ENCODE peak calls at places on chromosomes 5 and 9, in seven cellular contexts. One of them, this sample, is unnamed.

GRCh38 chr5:80070338-80071056 is 35.3 kb downstream of the THBS4 start:
- DNase-seq in IMR-90: peak
- DNase-seq in right atrium auricular region: peak
- DNase-seq in testis: no peak
- DNase-seq in bronchial epithelial cell: no peak
- DNase-seq in heart left ventricle: no peak
- DNase-seq in type B pancreatic cell: no peak
- DNase-seq in this sample: no peak

GRCh38 chr5:63963926-63964325 is 1.7 kb upstream of the HTR1A start:
- DNase-seq in IMR-90: no peak
- DNase-seq in right atrium auricular region: no peak
- DNase-seq in testis: no peak
- DNase-seq in bronchial epithelial cell: peak
- DNase-seq in heart left ventricle: no peak
- DNase-seq in type B pancreatic cell: no peak
- DNase-seq in this sample: no peak

GRCh38 chr9:116002624-116003023 is 151.0 kb upstream of the PAPPA start:
- DNase-seq in IMR-90: no peak
- DNase-seq in right atrium auricular region: no peak
- DNase-seq in testis: no peak
- DNase-seq in bronchial epithelial cell: peak
- DNase-seq in heart left ventricle: no peak
- DNase-seq in type B pancreatic cell: no peak
- DNase-seq in this sample: no peak

GRCh38 chr9:121774715-121775613 is 123.5 kb downstream of the DAB2IP start:
- DNase-seq in IMR-90: no peak
- DNase-seq in right atrium auricular region: no peak
- DNase-seq in testis: no peak
- DNase-seq in bronchial epithelial cell: no peak
- DNase-seq in heart left ventricle: peak
- DNase-seq in type B pancreatic cell: no peak
- DNase-seq in this sample: no peak

GRCh38 chr9:14362175-14362574 is 48.2 kb upstream of the NFIB start:
- DNase-seq in IMR-90: peak
- DNase-seq in right atrium auricular region: no peak
- DNase-seq in testis: no peak
- DNase-seq in bronchial epithelial cell: no peak
- DNase-seq in heart left ventricle: no peak
- DNase-seq in type B pancreatic cell: no peak
- DNase-seq in this sample: no peak

GRCh38 chr5:149730620-149731331 is 666 bp downstream of the PPARGC1B start:
- DNase-seq in IMR-90: no peak
- DNase-seq in right atrium auricular region: no peak
- DNase-seq in testis: peak
- DNase-seq in bronchial epithelial cell: no peak
- DNase-seq in heart left ventricle: peak
- DNase-seq in type B pancreatic cell: peak
- DNase-seq in this sample: no peak

GRCh38 chr5:96331210-96331609 is 101.8 kb downstream of the PCSK1 start:
- DNase-seq in IMR-90: no peak
- DNase-seq in right atrium auricular region: no peak
- DNase-seq in testis: no peak
- DNase-seq in bronchial epithelial cell: peak
- DNase-seq in heart left ventricle: no peak
- DNase-seq in type B pancreatic cell: no peak
- DNase-seq in this sample: no peak

GRCh38 chr5:174828786-174829510 is 104.6 kb downstream of the MSX2 start:
- DNase-seq in IMR-90: no peak
- DNase-seq in right atrium auricular region: no peak
- DNase-seq in testis: no peak
- DNase-seq in bronchial epithelial cell: no peak
- DNase-seq in heart left ventricle: no peak
- DNase-seq in type B pancreatic cell: no peak
- DNase-seq in this sample: no peak

GRCh38 chr9:3525088-3525835 is 539 bp downstream of the RFX3 start:
- DNase-seq in IMR-90: no peak
- DNase-seq in right atrium auricular region: peak
- DNase-seq in testis: no peak
- DNase-seq in bronchial epithelial cell: no peak
- DNase-seq in heart left ventricle: peak
- DNase-seq in type B pancreatic cell: peak
- DNase-seq in this sample: no peak

GRCh38 chr9:130587921-130588320 is 8.5 kb downstream of the FUBP3 start:
- DNase-seq in IMR-90: no peak
- DNase-seq in right atrium auricular region: no peak
- DNase-seq in testis: peak
- DNase-seq in bronchial epithelial cell: no peak
- DNase-seq in heart left ventricle: no peak
- DNase-seq in type B pancreatic cell: no peak
- DNase-seq in this sample: no peak

GRCh38 chr5:135085936-135086235 is 51.9 kb upstream of the PITX1 start:
- DNase-seq in IMR-90: no peak
- DNase-seq in right atrium auricular region: no peak
- DNase-seq in testis: no peak
- DNase-seq in bronchial epithelial cell: no peak
- DNase-seq in heart left ventricle: no peak
- DNase-seq in type B pancreatic cell: no peak
- DNase-seq in this sample: peak

GRCh38 chr9:110687497-110687896 is 18.9 kb downstream of the MUSK start:
- DNase-seq in IMR-90: no peak
- DNase-seq in right atrium auricular region: no peak
- DNase-seq in testis: no peak
- DNase-seq in bronchial epithelial cell: peak
- DNase-seq in heart left ventricle: no peak
- DNase-seq in type B pancreatic cell: no peak
- DNase-seq in this sample: no peak

GRCh38 chr9:105865315-105865714 is 171.0 kb downstream of the TMEM38B start:
- DNase-seq in IMR-90: no peak
- DNase-seq in right atrium auricular region: no peak
- DNase-seq in testis: no peak
- DNase-seq in bronchial epithelial cell: no peak
- DNase-seq in heart left ventricle: no peak
- DNase-seq in type B pancreatic cell: no peak
- DNase-seq in this sample: no peak

GRCh38 chr5:171270136-171270535 is 38.9 kb upstream of the TLX3 start:
- DNase-seq in IMR-90: peak
- DNase-seq in right atrium auricular region: no peak
- DNase-seq in testis: no peak
- DNase-seq in bronchial epithelial cell: no peak
- DNase-seq in heart left ventricle: no peak
- DNase-seq in type B pancreatic cell: no peak
- DNase-seq in this sample: no peak

GRCh38 chr9:129777769-129778130 is 24.9 kb upstream of the PTGES start:
- DNase-seq in IMR-90: no peak
- DNase-seq in right atrium auricular region: no peak
- DNase-seq in testis: no peak
- DNase-seq in bronchial epithelial cell: no peak
- DNase-seq in heart left ventricle: no peak
- DNase-seq in type B pancreatic cell: no peak
- DNase-seq in this sample: peak

GRCh38 chr5:134445841-134446818 is 34.4 kb upstream of the CDKN2AIPNL start:
- DNase-seq in IMR-90: no peak
- DNase-seq in right atrium auricular region: no peak
- DNase-seq in testis: no peak
- DNase-seq in bronchial epithelial cell: no peak
- DNase-seq in heart left ventricle: no peak
- DNase-seq in type B pancreatic cell: no peak
- DNase-seq in this sample: no peak

GRCh38 chr9:78278177-78278777 is 18.6 kb upstream of the PSAT1 start:
- DNase-seq in IMR-90: peak
- DNase-seq in right atrium auricular region: no peak
- DNase-seq in testis: no peak
- DNase-seq in bronchial epithelial cell: peak
- DNase-seq in heart left ventricle: no peak
- DNase-seq in type B pancreatic cell: no peak
- DNase-seq in this sample: no peak

GRCh38 chr5:54296386-54296785 is 14.0 kb downstream of the ARL15 start:
- DNase-seq in IMR-90: no peak
- DNase-seq in right atrium auricular region: no peak
- DNase-seq in testis: no peak
- DNase-seq in bronchial epithelial cell: no peak
- DNase-seq in heart left ventricle: no peak
- DNase-seq in type B pancreatic cell: no peak
- DNase-seq in this sample: no peak

DNA sequence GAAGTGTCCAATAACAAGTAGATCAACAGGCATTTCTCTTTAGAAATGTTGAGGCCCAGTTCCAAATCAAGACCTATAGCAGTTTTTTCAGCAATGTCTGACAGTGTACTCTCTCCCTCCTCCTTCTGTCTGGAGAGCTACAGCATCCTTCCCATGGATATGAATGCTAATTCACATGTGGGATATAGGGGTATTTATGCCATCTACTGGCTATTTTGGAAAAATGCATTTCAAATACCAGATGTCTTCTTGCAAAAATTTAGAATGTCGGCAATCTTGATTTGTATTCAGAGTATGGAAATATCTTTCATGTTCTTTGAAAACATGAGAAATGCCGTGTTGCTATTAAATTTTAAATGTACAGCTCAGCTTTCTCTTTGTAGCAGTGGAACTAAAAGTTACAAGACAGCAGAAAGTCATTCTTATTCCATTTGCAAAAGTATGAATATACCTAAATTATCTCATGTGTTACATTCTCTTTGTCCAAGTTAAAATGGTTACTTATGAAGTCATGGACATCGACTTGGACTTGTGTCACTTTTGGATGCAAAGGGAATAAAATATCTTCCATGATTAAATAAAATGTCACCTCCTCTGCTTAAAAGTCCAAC is 647.8 kb downstream of the TAF11L14 start:
- DNase-seq in IMR-90: peak
- DNase-seq in right atrium auricular region: no peak
- DNase-seq in testis: no peak
- DNase-seq in bronchial epithelial cell: peak
- DNase-seq in heart left ventricle: no peak
- DNase-seq in type B pancreatic cell: no peak
- DNase-seq in this sample: no peak
- TF ChIP-seq CTCF in IMR-90: peak
- TF ChIP-seq CTCF in right atrium auricular region: no peak
- TF ChIP-seq CTCF in testis: no peak
- TF ChIP-seq CTCF in bronchial epithelial cell: peak
- TF ChIP-seq CTCF in heart left ventricle: peak
- TF ChIP-seq CTCF in type B pancreatic cell: peak
- TF ChIP-seq CTCF in this sample: peak

GRCh38 chr9:28805197-28805596 is 1231.9 kb upstream of the C9orf72 start:
- DNase-seq in IMR-90: no peak
- DNase-seq in right atrium auricular region: no peak
- DNase-seq in testis: no peak
- DNase-seq in bronchial epithelial cell: no peak
- DNase-seq in heart left ventricle: no peak
- DNase-seq in type B pancreatic cell: no peak
- DNase-seq in this sample: no peak

GRCh38 chr9:28808042-28808441 is 1234.8 kb upstream of the C9orf72 start:
- DNase-seq in IMR-90: no peak
- DNase-seq in right atrium auricular region: no peak
- DNase-seq in testis: no peak
- DNase-seq in bronchial epithelial cell: peak
- DNase-seq in heart left ventricle: no peak
- DNase-seq in type B pancreatic cell: no peak
- DNase-seq in this sample: no peak

DNA sequence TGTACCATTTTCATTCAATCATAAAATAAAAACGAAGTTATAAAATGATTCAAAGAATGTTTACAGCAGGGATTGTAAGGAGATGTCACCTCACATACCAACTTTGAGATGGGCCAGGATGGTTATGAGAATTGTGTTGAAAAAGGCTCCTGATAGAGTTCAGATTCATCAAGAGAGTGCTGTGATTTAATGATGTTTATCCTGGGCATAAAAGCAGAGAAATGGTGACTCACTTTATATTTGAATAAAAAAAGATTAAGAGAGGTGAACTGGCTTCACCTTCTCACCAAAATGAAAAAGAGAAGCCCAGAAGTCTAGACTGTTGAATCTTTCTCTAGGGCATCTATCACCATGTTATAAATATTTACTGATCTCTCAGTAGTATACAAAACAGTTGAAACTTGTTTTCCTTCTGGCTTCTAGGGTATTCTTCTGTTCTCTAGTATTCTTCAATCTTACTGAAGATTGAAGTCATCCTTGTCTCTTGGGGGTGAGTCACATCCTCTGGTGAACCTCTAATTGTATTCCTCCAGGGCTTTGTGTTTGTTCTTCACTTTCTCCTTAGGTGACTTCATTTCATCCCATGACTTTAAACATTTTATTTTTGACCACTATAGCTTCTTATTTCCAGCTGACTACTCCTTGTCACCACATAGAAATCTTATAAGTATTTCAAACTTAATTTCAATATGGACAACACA is 1237.2 kb upstream of the C9orf72 start:
- DNase-seq in IMR-90: no peak
- DNase-seq in right atrium auricular region: no peak
- DNase-seq in testis: no peak
- DNase-seq in bronchial epithelial cell: peak
- DNase-seq in heart left ventricle: no peak
- DNase-seq in type B pancreatic cell: no peak
- DNase-seq in this sample: no peak
- TF ChIP-seq CTCF in IMR-90: no peak
- TF ChIP-seq CTCF in right atrium auricular region: no peak
- TF ChIP-seq CTCF in testis: no peak
- TF ChIP-seq CTCF in bronchial epithelial cell: no peak
- TF ChIP-seq CTCF in heart left ventricle: no peak
- TF ChIP-seq CTCF in type B pancreatic cell: no peak
- TF ChIP-seq CTCF in this sample: no peak

DNA sequence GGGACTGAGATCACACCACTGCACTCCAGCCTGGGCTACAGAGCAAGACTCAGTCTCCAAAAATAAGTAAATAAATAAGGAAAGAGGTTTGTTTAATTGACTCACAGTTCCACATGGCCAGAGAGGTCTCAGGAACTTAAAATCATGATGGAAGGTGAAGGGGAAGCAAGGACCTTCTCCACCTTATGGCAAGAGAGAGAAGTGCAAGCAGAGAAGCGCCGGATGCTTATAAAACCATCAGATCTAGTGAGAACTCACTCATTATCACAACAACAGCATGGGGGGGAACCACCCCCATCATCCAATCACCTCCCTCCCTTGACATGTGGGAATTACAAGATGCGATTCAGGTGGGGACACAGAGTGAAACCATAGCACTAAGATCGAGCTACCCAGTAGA is 22.8 kb upstream of the RGMB start:
- DNase-seq in IMR-90: no peak
- DNase-seq in right atrium auricular region: no peak
- DNase-seq in testis: no peak
- DNase-seq in bronchial epithelial cell: peak
- DNase-seq in heart left ventricle: no peak
- DNase-seq in type B pancreatic cell: no peak
- DNase-seq in this sample: no peak
- TF ChIP-seq CTCF in IMR-90: peak
- TF ChIP-seq CTCF in right atrium auricular region: no peak
- TF ChIP-seq CTCF in testis: no peak
- TF ChIP-seq CTCF in bronchial epithelial cell: peak
- TF ChIP-seq CTCF in heart left ventricle: no peak
- TF ChIP-seq CTCF in type B pancreatic cell: peak
- TF ChIP-seq CTCF in this sample: peak

DNA sequence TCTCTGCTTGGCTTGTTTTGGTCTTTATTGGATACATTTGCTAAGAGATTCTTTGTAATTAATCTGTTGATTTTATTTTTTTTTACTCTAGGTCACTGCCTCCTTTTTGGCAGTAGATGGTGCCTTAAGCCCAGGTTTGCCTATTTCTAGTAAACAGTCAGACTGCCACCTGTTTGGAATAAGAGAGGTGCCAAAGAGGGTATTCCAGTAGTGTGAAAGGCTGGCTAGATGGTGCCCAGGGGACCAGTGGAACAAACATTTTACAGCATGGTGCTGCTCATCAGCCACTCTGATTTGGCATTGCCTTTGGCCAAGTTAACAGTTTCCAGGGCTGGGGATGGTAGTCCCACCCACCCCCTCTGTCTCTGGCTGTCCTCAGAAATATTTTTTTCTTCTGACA is 36.7 kb upstream of the FBXL7 start:
- DNase-seq in IMR-90: peak
- DNase-seq in right atrium auricular region: no peak
- DNase-seq in testis: no peak
- DNase-seq in bronchial epithelial cell: peak
- DNase-seq in heart left ventricle: no peak
- DNase-seq in type B pancreatic cell: no peak
- DNase-seq in this sample: no peak
- TF ChIP-seq CTCF in IMR-90: peak
- TF ChIP-seq CTCF in right atrium auricular region: no peak
- TF ChIP-seq CTCF in testis: no peak
- TF ChIP-seq CTCF in bronchial epithelial cell: peak
- TF ChIP-seq CTCF in heart left ventricle: peak
- TF ChIP-seq CTCF in type B pancreatic cell: peak
- TF ChIP-seq CTCF in this sample: no peak

This sample was measured in CD14-positive monocyte.